ENCODE peak calls at places on chromosomes 4 and X, in four cellular contexts. F, X, M and P are unnamed samples.

GRCh38 chr4:158998624-158999023 is 104.3 kb upstream of the RAPGEF2 start:
- DNase-seq in F (no peak), X (no peak), M (peak), P (no peak)

GRCh38 chr4:183081116-183081469 is 18.0 kb upstream of the WWC2 start:
- DNase-seq in F (no peak), X (no peak), M (no peak), P (no peak)

GRCh38 chr4:40194602-40195161 is 2.1 kb upstream of the RHOH start:
- DNase-seq in F (no peak), X (peak), M (peak), P (no peak)

GRCh38 chr4:156052116-156052515 is 98.5 kb upstream of the CTSO start:
- DNase-seq in F (no peak), X (no peak), M (no peak), P (no peak)

GRCh38 chr4:76854858-76855257 is 43.1 kb downstream of the SOWAHB start:
- DNase-seq in F (no peak), X (no peak), M (no peak), P (no peak)

GRCh38 chr4:8153441-8153840 is 5.2 kb downstream of the ABLIM2 start:
- DNase-seq in F (no peak), X (no peak), M (no peak), P (no peak)

GRCh38 chr4:184732126-184732525 is 1.8 kb downstream of the CENPU start:
- DNase-seq in F (no peak), X (no peak), M (no peak), P (no peak)

GRCh38 chrX:95505721-95506120 is 1178.9 kb upstream of the DIAPH2 start:
- DNase-seq in F (no peak), X (no peak), M (no peak), P (no peak)